ENCODE peak calls at places on chromosomes 12 and 14, in eight cellular contexts. Q is stimulated activated CD4-positive, alpha-beta T cell treated with anti-CD3 and anti-CD28 coated beads, Interleukin-1b, Interleukin-23, amount 100 ng/mL, for 1 hour; L is activated CD4-positive, alpha-beta T cell treated with anti-CD3 and anti-CD28 coated beads for 48 hours; I is stimulated activated effector memory CD8-positive, alpha-beta T cell treated with anti-CD3 and anti-CD28 coated beads, Interleukin-12 subunit alpha, Interleukin-12 subunit beta, amount 100 ng/mL, for 72 hours; X is effector memory CD8-positive, alpha-beta T cell; R is brain microvascular endothelial cell; U is A673; T is activated naive CD4-positive, alpha-beta T cell treated with anti-CD3 and anti-CD28 coated beads for 36 hours. O is an unnamed sample.
A peak's percentile ranks its signal among the peaks of the same experiment; 100 is the strongest.

GRCh38 chr14:23551266-23552028 is at the start of gene ZFHX2:
- DNase-seq in Q (peak; percentile 60), L (peak; percentile 85), T (peak; percentile 85), U (peak; percentile 88), I (peak; percentile 66), R (peak; percentile 30), X (peak; percentile 49), O (peak; percentile 35)

GRCh38 chr12:93886533-93887511 is 209.6 kb downstream of the CRADD start:
- DNase-seq in I (no peak), L (no peak), T (no peak), U (no peak), X (no peak), R (peak; percentile 73), Q (no peak), O (no peak)

GRCh38 chr14:68199465-68200145 is 380.0 kb downstream of the RAD51B start:
- DNase-seq in T (no peak), I (no peak), X (no peak), R (peak; percentile 82), U (peak; percentile 27), L (no peak), Q (no peak), O (no peak)

GRCh38 chr14:22268875-22269274 is 320.1 kb downstream of the DAD1 start:
- DNase-seq in Q (no peak), I (no peak), L (no peak), T (no peak), R (peak; percentile 58), U (peak; percentile 40), X (no peak), O (no peak)

GRCh38 chr12:9910716-9911421 is 21.3 kb downstream of the CLEC2A start:
- DNase-seq in L (no peak), X (no peak), U (peak; percentile 23), R (no peak), Q (no peak), I (no peak), T (no peak), O (no peak)

GRCh38 chr14:25180221-25180620 is 130.3 kb upstream of the STXBP6 start:
- DNase-seq in I (no peak), L (no peak), R (no peak), X (no peak), T (no peak), Q (no peak), U (no peak), O (no peak)

GRCh38 chr12:1083888-1084262 is 92.9 kb downstream of the ERC1 start:
- DNase-seq in U (peak; percentile 84), I (no peak), Q (no peak), L (no peak), R (peak; percentile 66), X (no peak), T (no peak), O (peak; percentile 89)

GRCh38 chr12:127343941-127344340 is 923.0 kb upstream of the TMEM132C start:
- DNase-seq in Q (no peak), X (no peak), I (no peak), L (no peak), R (peak; percentile 47), U (no peak), T (no peak), O (no peak)

GRCh38 chr14:104296388-104297312 is 158.3 kb downstream of the KIF26A start:
- DNase-seq in I (no peak), X (no peak), R (no peak), T (no peak), L (no peak), U (peak; percentile 93), Q (no peak), O (no peak)

GRCh38 chr12:79638490-79638889 is 52.3 kb downstream of the PAWR start:
- DNase-seq in U (no peak), L (no peak), X (no peak), Q (no peak), I (no peak), R (no peak), T (no peak), O (no peak)

GRCh38 chr12:54201001-54201794 is 12.4 kb upstream of the SMUG1 start:
- DNase-seq in T (peak; percentile 75), X (peak; percentile 64), I (peak; percentile 62), R (peak; percentile 58), U (peak; percentile 86), L (peak; percentile 78), Q (peak; percentile 48), O (no peak)

GRCh38 chr14:94673781-94674231 is 61.6 kb downstream of the SERPINA3 start:
- DNase-seq in T (no peak), L (no peak), R (peak; percentile 81), I (no peak), X (no peak), Q (no peak), U (no peak), O (no peak)

GRCh38 chr14:84804498-84805294 is 725.2 kb upstream of the FLRT2 start:
- DNase-seq in L (no peak), T (no peak), Q (no peak), R (no peak), I (no peak), U (peak; percentile 52), X (no peak), O (no peak)

GRCh38 chr14:69999246-69999645 is 120.0 kb downstream of the SMOC1 start:
- DNase-seq in R (peak; percentile 93), Q (no peak), X (no peak), U (no peak), I (no peak), T (no peak), L (no peak), O (no peak)

O was measured in LNCaP clone FGC.